ENCODE peak calls at places on chromosomes 1 and 21, in nine cellular contexts. One of them, this sample, is unnamed.

GRCh38 chr1:227901239-227901905 is 46.4 kb downstream of the WNT9A start:
- DNase-seq in aorta: peak; percentile 59
- DNase-seq in HTR-8/SVneo: no peak
- DNase-seq in stimulated activated CD8-positive, alpha-beta memory T cell treated with anti-CD3 and anti-CD28 coated beads, Interleukin-4, amount 100 ng/mL, for 1 hour: no peak
- DNase-seq in IMR-90: no peak
- DNase-seq in heart right ventricle: no peak
- DNase-seq in adrenal gland: no peak
- DNase-seq in D341Med: no peak
- DNase-seq in left ventricle myocardium superior: peak; percentile 12
- DNase-seq in this sample: no peak

GRCh38 chr21:37945036-37945435 is 28.8 kb upstream of the KCNJ6 start:
- DNase-seq in aorta: no peak
- DNase-seq in stimulated activated CD8-positive, alpha-beta memory T cell treated with anti-CD3 and anti-CD28 coated beads, Interleukin-4, amount 100 ng/mL, for 1 hour: no peak
- DNase-seq in D341Med: no peak
- DNase-seq in adrenal gland: no peak
- DNase-seq in HTR-8/SVneo: no peak
- DNase-seq in left ventricle myocardium superior: no peak
- DNase-seq in heart right ventricle: no peak
- DNase-seq in IMR-90: no peak
- DNase-seq in this sample: no peak

GRCh38 chr1:206674745-206675175 is 9.9 kb upstream of the MAPKAPK2 start:
- DNase-seq in D341Med: no peak
- DNase-seq in IMR-90: peak; percentile 100
- DNase-seq in left ventricle myocardium superior: no peak
- DNase-seq in HTR-8/SVneo: peak; percentile 77
- DNase-seq in heart right ventricle: no peak
- DNase-seq in adrenal gland: no peak
- DNase-seq in aorta: peak; percentile 86
- DNase-seq in stimulated activated CD8-positive, alpha-beta memory T cell treated with anti-CD3 and anti-CD28 coated beads, Interleukin-4, amount 100 ng/mL, for 1 hour: no peak
- DNase-seq in this sample: peak; percentile 95

GRCh38 chr1:198669023-198669698 is 30.3 kb downstream of the PTPRC start:
- DNase-seq in D341Med: no peak
- DNase-seq in adrenal gland: no peak
- DNase-seq in aorta: no peak
- DNase-seq in HTR-8/SVneo: peak; percentile 69
- DNase-seq in stimulated activated CD8-positive, alpha-beta memory T cell treated with anti-CD3 and anti-CD28 coated beads, Interleukin-4, amount 100 ng/mL, for 1 hour: no peak
- DNase-seq in left ventricle myocardium superior: no peak
- DNase-seq in heart right ventricle: no peak
- DNase-seq in IMR-90: peak; percentile 95
- DNase-seq in this sample: peak; percentile 91

GRCh38 chr1:7408771-7409150 is 362.3 kb upstream of the VAMP3 start:
- DNase-seq in adrenal gland: no peak
- DNase-seq in left ventricle myocardium superior: no peak
- DNase-seq in heart right ventricle: no peak
- DNase-seq in IMR-90: no peak
- DNase-seq in D341Med: no peak
- DNase-seq in stimulated activated CD8-positive, alpha-beta memory T cell treated with anti-CD3 and anti-CD28 coated beads, Interleukin-4, amount 100 ng/mL, for 1 hour: no peak
- DNase-seq in aorta: peak; percentile 59
- DNase-seq in HTR-8/SVneo: no peak
- DNase-seq in this sample: no peak

GRCh38 chr1:8448906-8449661 is 131.2 kb downstream of the SLC45A1 start:
- DNase-seq in D341Med: no peak
- DNase-seq in adrenal gland: no peak
- DNase-seq in stimulated activated CD8-positive, alpha-beta memory T cell treated with anti-CD3 and anti-CD28 coated beads, Interleukin-4, amount 100 ng/mL, for 1 hour: no peak
- DNase-seq in left ventricle myocardium superior: no peak
- DNase-seq in IMR-90: peak; percentile 63
- DNase-seq in HTR-8/SVneo: no peak
- DNase-seq in aorta: no peak
- DNase-seq in heart right ventricle: peak; percentile 31
- DNase-seq in this sample: peak; percentile 21

GRCh38 chr1:203038217-203038741 is 12.0 kb downstream of the PPFIA4 start:
- DNase-seq in aorta: peak; percentile 91
- DNase-seq in heart right ventricle: peak; percentile 74
- DNase-seq in stimulated activated CD8-positive, alpha-beta memory T cell treated with anti-CD3 and anti-CD28 coated beads, Interleukin-4, amount 100 ng/mL, for 1 hour: no peak
- DNase-seq in left ventricle myocardium superior: peak; percentile 83
- DNase-seq in D341Med: peak; percentile 34
- DNase-seq in IMR-90: peak; percentile 78
- DNase-seq in HTR-8/SVneo: peak; percentile 41
- DNase-seq in adrenal gland: peak; percentile 50
- DNase-seq in this sample: peak; percentile 91

GRCh38 chr1:19028110-19028509 is 71.6 kb upstream of the IFFO2 start:
- DNase-seq in heart right ventricle: no peak
- DNase-seq in left ventricle myocardium superior: no peak
- DNase-seq in aorta: no peak
- DNase-seq in stimulated activated CD8-positive, alpha-beta memory T cell treated with anti-CD3 and anti-CD28 coated beads, Interleukin-4, amount 100 ng/mL, for 1 hour: no peak
- DNase-seq in HTR-8/SVneo: no peak
- DNase-seq in D341Med: peak; percentile 28
- DNase-seq in adrenal gland: no peak
- DNase-seq in IMR-90: no peak
- DNase-seq in this sample: no peak

GRCh38 chr1:50704126-50704525 is 255.9 kb downstream of the FAF1 start:
- DNase-seq in aorta: no peak
- DNase-seq in stimulated activated CD8-positive, alpha-beta memory T cell treated with anti-CD3 and anti-CD28 coated beads, Interleukin-4, amount 100 ng/mL, for 1 hour: no peak
- DNase-seq in HTR-8/SVneo: peak; percentile 20
- DNase-seq in IMR-90: peak; percentile 41
- DNase-seq in D341Med: peak; percentile 52
- DNase-seq in heart right ventricle: peak; percentile 12
- DNase-seq in left ventricle myocardium superior: no peak
- DNase-seq in adrenal gland: no peak
- DNase-seq in this sample: peak; percentile 26

GRCh38 chr1:8693092-8693491 is 124.3 kb downstream of the RERE start:
- DNase-seq in IMR-90: no peak
- DNase-seq in heart right ventricle: no peak
- DNase-seq in aorta: no peak
- DNase-seq in D341Med: no peak
- DNase-seq in stimulated activated CD8-positive, alpha-beta memory T cell treated with anti-CD3 and anti-CD28 coated beads, Interleukin-4, amount 100 ng/mL, for 1 hour: no peak
- DNase-seq in left ventricle myocardium superior: no peak
- DNase-seq in adrenal gland: no peak
- DNase-seq in HTR-8/SVneo: no peak
- DNase-seq in this sample: no peak

GRCh38 chr1:221741364-221741970 is 422 bp downstream of the DUSP10 start:
- DNase-seq in aorta: no peak
- DNase-seq in D341Med: peak; percentile 62
- DNase-seq in heart right ventricle: peak; percentile 19
- DNase-seq in HTR-8/SVneo: no peak
- DNase-seq in stimulated activated CD8-positive, alpha-beta memory T cell treated with anti-CD3 and anti-CD28 coated beads, Interleukin-4, amount 100 ng/mL, for 1 hour: no peak
- DNase-seq in IMR-90: peak; percentile 46
- DNase-seq in left ventricle myocardium superior: peak; percentile 35
- DNase-seq in adrenal gland: peak; percentile 45
- DNase-seq in this sample: no peak

GRCh38 chr1:207878939-207879338 is 32.0 kb downstream of the CD34 start:
- DNase-seq in aorta: no peak
- DNase-seq in heart right ventricle: no peak
- DNase-seq in D341Med: no peak
- DNase-seq in IMR-90: no peak
- DNase-seq in adrenal gland: no peak
- DNase-seq in HTR-8/SVneo: no peak
- DNase-seq in left ventricle myocardium superior: no peak
- DNase-seq in stimulated activated CD8-positive, alpha-beta memory T cell treated with anti-CD3 and anti-CD28 coated beads, Interleukin-4, amount 100 ng/mL, for 1 hour: no peak
- DNase-seq in this sample: no peak

GRCh38 chr21:43866233-43866632 is 1.2 kb downstream of the AGPAT3 start:
- DNase-seq in left ventricle myocardium superior: peak; percentile 72
- DNase-seq in aorta: peak; percentile 79
- DNase-seq in IMR-90: peak; percentile 57
- DNase-seq in HTR-8/SVneo: no peak
- DNase-seq in D341Med: peak; percentile 76
- DNase-seq in adrenal gland: peak; percentile 60
- DNase-seq in heart right ventricle: peak; percentile 58
- DNase-seq in stimulated activated CD8-positive, alpha-beta memory T cell treated with anti-CD3 and anti-CD28 coated beads, Interleukin-4, amount 100 ng/mL, for 1 hour: no peak
- DNase-seq in this sample: peak; percentile 29

GRCh38 chr1:30664103-30664755 is 59.2 kb downstream of the MATN1 start:
- DNase-seq in adrenal gland: no peak
- DNase-seq in aorta: peak; percentile 50
- DNase-seq in HTR-8/SVneo: no peak
- DNase-seq in heart right ventricle: no peak
- DNase-seq in D341Med: no peak
- DNase-seq in IMR-90: no peak
- DNase-seq in left ventricle myocardium superior: no peak
- DNase-seq in stimulated activated CD8-positive, alpha-beta memory T cell treated with anti-CD3 and anti-CD28 coated beads, Interleukin-4, amount 100 ng/mL, for 1 hour: no peak
- DNase-seq in this sample: no peak

GRCh38 chr1:154619181-154619948 is 11.4 kb upstream of the ADAR start:
- DNase-seq in adrenal gland: no peak
- DNase-seq in HTR-8/SVneo: no peak
- DNase-seq in aorta: no peak
- DNase-seq in left ventricle myocardium superior: no peak
- DNase-seq in heart right ventricle: no peak
- DNase-seq in stimulated activated CD8-positive, alpha-beta memory T cell treated with anti-CD3 and anti-CD28 coated beads, Interleukin-4, amount 100 ng/mL, for 1 hour: no peak
- DNase-seq in IMR-90: no peak
- DNase-seq in D341Med: no peak
- DNase-seq in this sample: no peak